ENCODE peak calls at places on chromosomes 11 and 22, in ten cellular contexts. X is activated T-cell treated with anti-CD3 and anti-CD28 coated beads for 1 hour; S is Calu3; G is upper lobe of right lung; Z is AG09309; L is WERI-Rb-1; B is stimulated activated CD8-positive, alpha-beta memory T cell treated with anti-CD3 and anti-CD28 coated beads, Interleukin-7, amount 100 ng/mL, for 1 hour; P is sciatic nerve; T is activated T-helper 1 cell treated with Interleukin-2 at 50 U/mL for 16 hours; V is activated effector memory CD4-positive, alpha-beta T cell treated with anti-CD3 and anti-CD28 coated beads, Interleukin-2, amount 50 U/mL, for 16 hours. C is an unnamed sample.

GRCh38 chr11:61534025-61534900 is 25.7 kb downstream of the LRRC10B start:
- DNase-seq in X (no peak), S (no peak), G (no peak), Z (no peak), L (no peak), B (no peak), P (no peak), T (no peak), V (no peak), C (no peak)

GRCh38 chr11:72471005-72471898 is 36.9 kb upstream of the CLPB start:
- DNase-seq in X (peak), S (peak), G (peak), Z (peak), L (peak), B (peak), P (peak), T (peak), V (peak), C (peak)

GRCh38 chr11:83257638-83258229 is 28.4 kb downstream of the CCDC90B start:
- DNase-seq in X (no peak), S (peak), G (no peak), Z (peak), L (no peak), B (no peak), P (no peak), T (no peak), V (no peak), C (no peak)

GRCh38 chr22:42686756-42687491 is 33.7 kb downstream of the A4GALT start:
- DNase-seq in X (no peak), S (peak), G (no peak), Z (no peak), L (no peak), B (no peak), P (no peak), T (no peak), V (no peak), C (peak)

GRCh38 chr11:17699157-17700114 is 19.9 kb upstream of the MYOD1 start:
- DNase-seq in X (no peak), S (no peak), G (no peak), Z (no peak), L (peak), B (no peak), P (no peak), T (no peak), V (no peak), C (no peak)

GRCh38 chr11:7572001-7572712 is 58.4 kb downstream of the PPFIBP2 start:
- DNase-seq in X (no peak), S (no peak), G (no peak), Z (no peak), L (no peak), B (no peak), P (no peak), T (no peak), V (no peak), C (no peak)

GRCh38 chr11:36155770-36156485 is 133.3 kb downstream of the COMMD9 start:
- DNase-seq in X (no peak), S (no peak), G (no peak), Z (no peak), L (no peak), B (no peak), P (no peak), T (no peak), V (no peak), C (no peak)

GRCh38 chr11:48123249-48123875 is 93.2 kb upstream of the OR4B1 start:
- DNase-seq in X (no peak), S (no peak), G (no peak), Z (no peak), L (no peak), B (no peak), P (no peak), T (no peak), V (no peak), C (no peak)

GRCh38 chr11:34749666-34750659 is 129.1 kb downstream of the EHF start:
- DNase-seq in X (no peak), S (peak), G (peak), Z (peak), L (no peak), B (no peak), P (peak), T (no peak), V (no peak), C (peak)

GRCh38 chr11:129976371-129976770 is 26.3 kb downstream of the PRDM10 start:
- DNase-seq in X (no peak), S (no peak), G (no peak), Z (no peak), L (no peak), B (no peak), P (no peak), T (no peak), V (no peak), C (no peak)

GRCh38 chr11:16335236-16335962 is 20.9 kb downstream of the SOX6 start:
- DNase-seq in X (no peak), S (no peak), G (no peak), Z (no peak), L (no peak), B (no peak), P (no peak), T (no peak), V (no peak), C (no peak)

GRCh38 chr11:118106789-118107335 is 20.1 kb upstream of the SMIM35 start:
- DNase-seq in X (no peak), S (no peak), G (peak), Z (no peak), L (no peak), B (no peak), P (peak), T (no peak), V (peak), C (no peak)

GRCh38 chr11:17864478-17864941 is 129.9 kb downstream of the KCNC1 start:
- DNase-seq in X (no peak), S (peak), G (no peak), Z (no peak), L (peak), B (no peak), P (no peak), T (no peak), V (peak), C (no peak)

GRCh38 chr11:113514856-113515255 is 39.7 kb upstream of the DRD2 start:
- DNase-seq in X (no peak), S (no peak), G (no peak), Z (no peak), L (no peak), B (no peak), P (no peak), T (no peak), V (no peak), C (no peak)

GRCh38 chr11:289706-290620 is 1.0 kb downstream of the PGGHG start:
- DNase-seq in X (no peak), S (no peak), G (peak), Z (no peak), L (peak), B (no peak), P (peak), T (no peak), V (peak), C (peak)

GRCh38 chr11:117722074-117722473 is 74.9 kb downstream of the DSCAML1 start:
- DNase-seq in X (no peak), S (no peak), G (no peak), Z (no peak), L (no peak), B (no peak), P (no peak), T (no peak), V (no peak), C (no peak)

GRCh38 chr11:13143486-13144297 is 133.9 kb upstream of the BMAL1 start:
- DNase-seq in X (no peak), S (peak), G (no peak), Z (no peak), L (no peak), B (no peak), P (no peak), T (no peak), V (no peak), C (no peak)

GRCh38 chr22:48712558-48712957 is 1115.1 kb downstream of the BRD1 start:
- DNase-seq in X (no peak), S (no peak), G (peak), Z (no peak), L (no peak), B (no peak), P (peak), T (no peak), V (peak), C (no peak)

GRCh38 chr11:11970556-11970955 is 37.9 kb downstream of the DKK3 start:
- DNase-seq in X (no peak), S (no peak), G (no peak), Z (no peak), L (no peak), B (no peak), P (no peak), T (no peak), V (no peak), C (no peak)

GRCh38 chr22:38554281-38554680 is 15.7 kb downstream of the DMC1 start:
- DNase-seq in X (no peak), S (no peak), G (no peak), Z (peak), L (no peak), B (no peak), P (no peak), T (no peak), V (no peak), C (no peak)

GRCh38 chr11:120009938-120010337 is 128.0 kb downstream of the TRIM29 start:
- DNase-seq in X (no peak), S (no peak), G (no peak), Z (no peak), L (no peak), B (no peak), P (no peak), T (no peak), V (no peak), C (no peak)

GRCh38 chr22:25358421-25359170 is 139.2 kb downstream of the CRYBB2 start:
- DNase-seq in X (no peak), S (no peak), G (peak), Z (no peak), L (no peak), B (no peak), P (peak), T (no peak), V (no peak), C (no peak)

GRCh38 chr22:19871023-19871844 is 16.6 kb upstream of the GNB1L start:
- DNase-seq in X (no peak), S (no peak), G (peak), Z (no peak), L (peak), B (no peak), P (peak), T (no peak), V (peak), C (peak)

GRCh38 chr22:25200967-25201366 is 1.3 kb downstream of the CRYBB3 start:
- DNase-seq in X (no peak), S (no peak), G (peak), Z (no peak), L (no peak), B (no peak), P (no peak), T (no peak), V (no peak), C (no peak)

GRCh38 chr22:43325176-43325575 is 18.0 kb downstream of the SCUBE1 start:
- DNase-seq in X (no peak), S (no peak), G (no peak), Z (no peak), L (no peak), B (no peak), P (no peak), T (no peak), V (no peak), C (no peak)

GRCh38 chr11:5626191-5626590 is 1.4 kb downstream of the TRIM34 start:
- DNase-seq in X (no peak), S (no peak), G (no peak), Z (peak), L (no peak), B (no peak), P (no peak), T (no peak), V (no peak), C (no peak)

GRCh38 chr11:89293966-89294679 is 116.4 kb downstream of the TYR start:
- DNase-seq in X (no peak), S (no peak), G (peak), Z (no peak), L (no peak), B (no peak), P (no peak), T (no peak), V (no peak), C (peak)

GRCh38 chr11:27468209-27468608 is 4.4 kb downstream of the LGR4 start:
- DNase-seq in X (no peak), S (no peak), G (no peak), Z (peak), L (no peak), B (no peak), P (no peak), T (no peak), V (no peak), C (no peak)

GRCh38 chr11:110892741-110893285 is 180.6 kb upstream of the ARHGAP20 start:
- DNase-seq in X (no peak), S (no peak), G (no peak), Z (no peak), L (no peak), B (no peak), P (no peak), T (no peak), V (no peak), C (no peak)

GRCh38 chr11:76628408-76628947 is 42.1 kb downstream of the LRRC32 start:
- DNase-seq in X (no peak), S (no peak), G (no peak), Z (no peak), L (no peak), B (no peak), P (no peak), T (no peak), V (peak), C (no peak)

GRCh38 chr22:19178065-19178658 is 374 bp downstream of the SLC25A1 start:
- DNase-seq in X (peak), S (peak), G (peak), Z (no peak), L (peak), B (no peak), P (no peak), T (peak), V (peak), C (no peak)

GRCh38 chr11:61961570-61962212 is 5.7 kb downstream of the FTH1 start:
- DNase-seq in X (no peak), S (no peak), G (peak), Z (no peak), L (no peak), B (no peak), P (peak), T (no peak), V (peak), C (peak)

GRCh38 chr11:133355095-133355494 is 177.2 kb downstream of the OPCML start:
- DNase-seq in X (no peak), S (no peak), G (no peak), Z (no peak), L (no peak), B (no peak), P (no peak), T (no peak), V (no peak), C (no peak)

GRCh38 chr11:104163100-104164027 is 583 bp downstream of the PDGFD start:
- DNase-seq in X (no peak), S (peak), G (no peak), Z (no peak), L (no peak), B (no peak), P (peak), T (no peak), V (no peak), C (peak)

GRCh38 chr11:68541983-68542382 is 81.4 kb downstream of the PPP6R3 start:
- DNase-seq in X (no peak), S (no peak), G (no peak), Z (no peak), L (no peak), B (no peak), P (no peak), T (no peak), V (no peak), C (no peak)

GRCh38 chr22:31334329-31334728 is 11.8 kb downstream of the PATZ1 start:
- DNase-seq in X (no peak), S (no peak), G (no peak), Z (no peak), L (no peak), B (no peak), P (no peak), T (no peak), V (no peak), C (no peak)

GRCh38 chr11:33802414-33802950 is 28.2 kb upstream of the FBXO3 start:
- DNase-seq in X (peak), S (peak), G (no peak), Z (peak), L (peak), B (no peak), P (no peak), T (no peak), V (no peak), C (peak)

GRCh38 chr11:26443617-26444016 is 111.7 kb downstream of the ANO3 start:
- DNase-seq in X (no peak), S (no peak), G (no peak), Z (no peak), L (no peak), B (no peak), P (no peak), T (no peak), V (no peak), C (no peak)

GRCh38 chr11:75673977-75674582 is 5.2 kb upstream of the MAP6 start:
- DNase-seq in X (no peak), S (no peak), G (no peak), Z (peak), L (no peak), B (no peak), P (no peak), T (no peak), V (no peak), C (no peak)